ENCODE peak calls at places on chromosomes 2 and 18, in seven cellular contexts. Z, J, H, A, E, F and O are unnamed samples.

GRCh38 chr2:3597567-3597966 is 2.7 kb downstream of the COLEC11 start:
- DNase-seq in E (no peak), A (peak; percentile 48), Z (no peak), F (no peak), H (no peak), J (no peak), O (no peak)

GRCh38 chr18:49041677-49042570 is 91.2 kb upstream of the SMAD7 start:
- DNase-seq in Z (peak; percentile 48), E (peak; percentile 67), F (peak; percentile 84), J (peak; percentile 54), H (no peak), A (peak; percentile 74), O (no peak)

GRCh38 chr2:233247744-233248143 is 3.7 kb upstream of the ATG16L1 start:
- DNase-seq in Z (no peak), F (no peak), H (no peak), A (no peak), J (no peak), E (no peak), O (no peak)

GRCh38 chr2:75199428-75200011 is at the start of gene TACR1:
- DNase-seq in H (peak; percentile 71), Z (peak; percentile 54), E (peak; percentile 50), A (no peak), J (peak; percentile 76), F (peak; percentile 80), O (no peak)

GRCh38 chr2:191626497-191627151 is 51.3 kb upstream of the NABP1 start:
- DNase-seq in H (no peak), A (no peak), Z (no peak), F (no peak), J (no peak), E (no peak), O (no peak)

GRCh38 chr2:197011777-197012641 is 85.5 kb upstream of the PGAP1 start:
- DNase-seq in F (peak; percentile 60), Z (peak; percentile 42), A (no peak), E (no peak), J (peak; percentile 22), H (no peak), O (no peak)

GRCh38 chr2:191358325-191359025 is 113.3 kb downstream of the MYO1B start:
- DNase-seq in H (no peak), Z (no peak), F (no peak), J (no peak), E (no peak), A (no peak), O (no peak)

GRCh38 chr2:144509001-144509545 is 10.8 kb downstream of the ZEB2 start:
- DNase-seq in J (no peak), H (no peak), E (no peak), Z (no peak), A (no peak), F (no peak), O (no peak)

GRCh38 chr2:158394453-158394852 is 62.1 kb downstream of the CCDC148 start:
- DNase-seq in H (no peak), E (no peak), F (no peak), J (no peak), Z (no peak), A (no peak), O (no peak)

GRCh38 chr2:69685321-69686048 is 41.9 kb upstream of the AAK1 start:
- DNase-seq in Z (no peak), H (no peak), F (no peak), E (no peak), J (no peak), A (no peak), O (no peak)

GRCh38 chr2:233901884-233902283 is 15.3 kb upstream of the TRPM8 start:
- DNase-seq in Z (no peak), H (no peak), J (no peak), E (no peak), A (no peak), F (no peak), O (no peak)

GRCh38 chr18:57523171-57523956 is 63.1 kb downstream of the FECH start:
- DNase-seq in A (no peak), Z (no peak), E (no peak), F (no peak), H (peak; percentile 55), J (no peak), O (no peak)

GRCh38 chr18:463442-464310 is 36.8 kb downstream of the COLEC12 start:
- DNase-seq in Z (no peak), E (no peak), A (peak; percentile 57), H (peak; percentile 66), J (no peak), F (no peak), O (no peak)

GRCh38 chr18:62436636-62437519 is 85.9 kb upstream of the ZCCHC2 start:
- DNase-seq in J (peak; percentile 65), F (peak; percentile 96), Z (no peak), E (peak; percentile 71), A (peak; percentile 94), H (peak; percentile 96), O (no peak)

GRCh38 chr2:241034490-241035141 is 36.2 kb downstream of the SNED1 start:
- DNase-seq in H (no peak), A (peak; percentile 34), J (no peak), E (no peak), F (peak; percentile 41), Z (no peak), O (no peak)

GRCh38 chr18:30971338-30971956 is 71.1 kb downstream of the DSC3 start:
- DNase-seq in H (no peak), Z (no peak), J (no peak), A (no peak), E (no peak), F (no peak), O (no peak)

GRCh38 chr2:160460333-160460731 is 33.3 kb downstream of the RBMS1 start:
- DNase-seq in Z (no peak), A (no peak), F (no peak), J (no peak), E (no peak), H (no peak), O (no peak)
- H3K9me3 ChIP-seq in Z (no peaks in the 10 kb centered on the region), A (no peaks in the 10 kb centered on the region), F (no peaks in the 10 kb centered on the region), J (no peaks in the 10 kb centered on the region), E (no peaks in the 10 kb centered on the region), H (no peaks in the 10 kb centered on the region), O (no peaks in the 10 kb centered on the region)

GRCh38 chr18:46421973-46422551 is 235.0 kb downstream of the LOXHD1 start:
- DNase-seq in H (no peak), Z (no peak), A (no peak), J (no peak), E (no peak), F (peak; percentile 42), O (no peak)
- H3K27ac ChIP-seq in H (no peak overlapping the region), Z (no peak overlapping the region), A (no peak overlapping the region), J (no peak overlapping the region), E (no peak overlapping the region), F (no peak overlapping the region), O (no peak overlapping the region)

GRCh38 chr2:95238131-95238530 is 30.8 kb downstream of the ZNF892 start:
- DNase-seq in Z (no peak), A (no peak), F (no peak), J (no peak), H (no peak), E (no peak), O (no peak)
- H3K9me3 ChIP-seq in Z (no peaks in the 10 kb centered on the region), A (peaks cover 65% of the 10 kb centered on the region), F (no peaks in the 10 kb centered on the region), J (no peaks in the 10 kb centered on the region), H (peaks cover 14% of the 10 kb centered on the region), E (peaks cover 16% of the 10 kb centered on the region), O (no peaks in the 10 kb centered on the region)

GRCh38 chr2:237514474-237515130 is 27.6 kb downstream of the MLPH start:
- DNase-seq in E (no peak), Z (no peak), A (no peak), J (peak; percentile 49), F (no peak), H (no peak), O (no peak)

GRCh38 chr2:237515621-237516275 is 28.7 kb downstream of the MLPH start:
- DNase-seq in A (no peak), J (no peak), E (no peak), F (no peak), Z (no peak), H (no peak), O (no peak)

GRCh38 chr2:237517163-237517562 is 30.1 kb downstream of the MLPH start:
- DNase-seq in F (no peak), J (no peak), A (no peak), H (no peak), E (no peak), Z (no peak), O (no peak)

GRCh38 chr2:237513693-237514092 is 26.6 kb downstream of the MLPH start:
- DNase-seq in Z (no peak), F (peak; percentile 59), H (no peak), J (peak; percentile 42), E (no peak), A (no peak), O (no peak)

GRCh38 chr2:237515166-237515565 is 28.1 kb downstream of the MLPH start:
- DNase-seq in F (no peak), H (no peak), Z (no peak), E (no peak), J (no peak), A (no peak), O (no peak)
- H3K27ac ChIP-seq in F (no peak overlapping the region), H (no peak overlapping the region), Z (no peak overlapping the region), E (no peak overlapping the region), J (peak overlapping the region; percentile 66), A (peak overlapping the region; percentile 77), O (no peak overlapping the region)